ENCODE peak calls at places on chromosome 21, in ten cellular contexts. R is endodermal cell, Y is DND-41, W is psoas muscle, H is astrocyte of the spinal cord, T is A549, C is pancreas, L is upper lobe of right lung, M is ovary, J is AG09309. I is an unnamed sample.

GRCh38 chr21:45317401-45318145 is 29.9 kb upstream of the POFUT2 start:
- DNase-seq in Y (no peak), R (peak), J (no peak), C (no peak), L (peak), H (peak), M (peak), T (no peak), W (no peak), I (peak)

GRCh38 chr21:33901421-33902288 is 13.9 kb downstream of the ATP5PO start:
- DNase-seq in R (peak), J (peak), H (peak), C (no peak), M (no peak), Y (peak), W (no peak), T (no peak), L (no peak), I (peak)

GRCh38 chr21:35643176-35643575 is 417.1 kb downstream of the SETD4 start:
- DNase-seq in M (no peak), L (no peak), R (no peak), C (no peak), J (no peak), W (no peak), Y (no peak), T (no peak), H (peak), I (peak)

GRCh38 chr21:45845063-45845789 is 136.3 kb upstream of the COL6A1 start:
- DNase-seq in R (peak), T (no peak), J (no peak), W (no peak), C (no peak), H (no peak), Y (no peak), L (no peak), M (no peak), I (peak)

GRCh38 chr21:17003221-17003620 is 509.6 kb upstream of the CXADR start:
- DNase-seq in C (no peak), W (no peak), R (no peak), M (no peak), H (peak), L (no peak), J (peak), T (no peak), Y (no peak), I (peak)

GRCh38 chr21:38914531-38915385 is 109.0 kb downstream of the ETS2 start:
- DNase-seq in Y (no peak), R (peak), C (no peak), H (no peak), M (peak), T (no peak), J (no peak), W (no peak), L (no peak), I (peak)

GRCh38 chr21:15703932-15704331 is 25.9 kb upstream of the USP25 start:
- DNase-seq in L (no peak), R (no peak), C (no peak), Y (no peak), T (no peak), J (no peak), M (no peak), W (no peak), H (no peak), I (no peak)

GRCh38 chr21:25092441-25093011 is 514.8 kb downstream of the MRPL39 start:
- DNase-seq in C (no peak), J (no peak), W (no peak), T (no peak), R (no peak), Y (no peak), M (no peak), L (no peak), H (no peak), I (no peak)

GRCh38 chr21:40841524-40842196 is 5.3 kb downstream of the DSCAM start:
- DNase-seq in M (no peak), T (peak), L (peak), W (no peak), H (peak), C (peak), R (peak), J (no peak), Y (no peak), I (no peak)

GRCh38 chr21:44789880-44790279 is 11.7 kb downstream of the UBE2G2 start:
- DNase-seq in R (peak), Y (no peak), M (no peak), H (peak), W (no peak), T (no peak), L (no peak), C (no peak), J (peak), I (no peak)

GRCh38 chr21:28099296-28099695 is 893.4 kb downstream of the LTN1 start:
- DNase-seq in H (no peak), W (peak), M (peak), T (no peak), Y (no peak), R (no peak), L (no peak), C (peak), J (no peak), I (peak)

GRCh38 chr21:25171438-25171837 is 435.8 kb downstream of the MRPL39 start:
- DNase-seq in J (no peak), W (no peak), T (no peak), L (no peak), C (no peak), H (peak), R (no peak), Y (no peak), M (no peak), I (peak)

GRCh38 chr21:22710725-22711124 is 1712.5 kb downstream of the NCAM2 start:
- DNase-seq in Y (no peak), M (no peak), L (no peak), J (no peak), H (no peak), R (no peak), C (no peak), T (no peak), W (no peak), I (no peak)

GRCh38 chr21:39849014-39849655 is 18.1 kb upstream of the PCP4 start:
- DNase-seq in L (no peak), T (no peak), M (no peak), J (no peak), Y (no peak), C (no peak), R (peak), W (no peak), H (peak), I (no peak)

GRCh38 chr21:39313457-39314154 is at the start of gene BRWD1:
- DNase-seq in R (peak), L (peak), Y (peak), J (no peak), T (peak), W (peak), H (peak), M (peak), C (peak), I (peak)

GRCh38 chr21:39979321-39979720 is 112.1 kb downstream of the PCP4 start:
- DNase-seq in T (no peak), L (no peak), J (no peak), H (no peak), M (no peak), R (no peak), Y (no peak), C (no peak), W (no peak), I (no peak)

GRCh38 chr21:16851054-16851453 is 661.8 kb upstream of the CXADR start:
- DNase-seq in Y (no peak), L (no peak), H (no peak), J (no peak), R (no peak), W (no peak), T (no peak), C (no peak), M (no peak), I (no peak)

GRCh38 chr21:39097335-39097861 is 85.9 kb downstream of the PSMG1 start:
- DNase-seq in C (no peak), R (no peak), L (no peak), H (no peak), M (no peak), T (no peak), Y (no peak), J (no peak), W (no peak), I (no peak)

GRCh38 chr21:26130249-26130896 is 40.2 kb downstream of the APP start:
- DNase-seq in Y (no peak), M (no peak), J (no peak), H (peak), C (no peak), T (no peak), L (no peak), R (no peak), W (no peak), I (peak)

GRCh38 chr21:41032536-41032935 is 135.4 kb upstream of the BACE2 start:
- DNase-seq in J (no peak), H (peak), Y (no peak), R (no peak), L (no peak), M (no peak), C (no peak), W (no peak), T (no peak), I (no peak)

GRCh38 chr21:27424601-27425000 is 457.7 kb upstream of the ADAMTS5 start:
- DNase-seq in R (peak), Y (no peak), J (no peak), T (no peak), M (no peak), W (no peak), L (no peak), H (peak), C (no peak), I (peak)

GRCh38 chr21:16070207-16070651 is 340.4 kb downstream of the USP25 start:
- DNase-seq in R (no peak), J (no peak), T (no peak), L (no peak), H (peak), M (no peak), C (no peak), W (no peak), Y (no peak), I (no peak)

GRCh38 chr21:44497641-44498243 is 42.3 kb downstream of the KRTAP10-1 start:
- DNase-seq in W (peak), C (peak), J (no peak), T (no peak), R (no peak), L (no peak), M (no peak), H (no peak), Y (no peak), I (no peak)

GRCh38 chr21:26115899-26116298 is 54.7 kb downstream of the APP start:
- DNase-seq in Y (no peak), L (no peak), C (no peak), H (peak), J (peak), M (no peak), R (no peak), T (no peak), W (no peak), I (peak)

GRCh38 chr21:17781524-17781923 is 37.6 kb downstream of the C21orf91 start:
- DNase-seq in J (no peak), C (no peak), R (no peak), H (no peak), L (no peak), T (no peak), W (no peak), M (no peak), Y (no peak), I (no peak)

GRCh38 chr21:20259035-20259867 is 739.0 kb upstream of the NCAM2 start:
- DNase-seq in M (no peak), W (no peak), C (no peak), R (no peak), L (no peak), T (no peak), J (no peak), Y (no peak), H (no peak), I (no peak)

GRCh38 chr21:42447182-42447581 is 43.5 kb downstream of the UBASH3A start:
- DNase-seq in W (no peak), J (no peak), H (no peak), L (no peak), M (no peak), R (no peak), C (no peak), Y (no peak), T (no peak), I (no peak)

GRCh38 chr21:42445311-42445710 is 41.6 kb downstream of the UBASH3A start:
- DNase-seq in J (no peak), Y (no peak), M (no peak), L (no peak), C (no peak), T (no peak), W (no peak), R (no peak), H (no peak), I (no peak)

GRCh38 chr21:42444745-42445059 is 41.0 kb downstream of the UBASH3A start:
- DNase-seq in L (no peak), C (no peak), W (no peak), T (no peak), M (no peak), R (no peak), H (no peak), J (no peak), Y (no peak), I (no peak)

GRCh38 chr21:42447732-42448131 is 44.0 kb downstream of the UBASH3A start:
- DNase-seq in M (no peak), Y (no peak), W (no peak), T (no peak), R (no peak), C (no peak), L (no peak), H (no peak), J (no peak), I (no peak)

DNA sequence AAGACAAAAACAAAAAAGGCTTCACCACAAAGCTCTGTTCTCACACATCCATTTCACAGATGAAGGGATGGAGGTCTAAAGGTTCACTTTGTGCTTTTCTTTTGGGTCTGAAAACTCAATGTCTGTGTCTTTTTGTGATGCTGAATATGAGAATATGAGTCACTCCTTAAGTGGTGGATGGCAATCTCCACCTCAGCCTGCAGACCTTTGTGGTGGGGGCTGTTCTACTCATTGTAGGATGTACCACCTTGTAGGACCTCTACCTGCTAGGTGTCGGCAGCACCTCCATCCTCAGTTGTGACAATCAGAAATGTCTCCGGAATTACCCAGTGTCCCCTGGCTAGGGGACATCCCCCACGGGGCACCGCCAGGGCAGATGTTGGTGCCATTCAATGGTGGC is 42.8 kb downstream of the UBASH3A start:
- DNase-seq in T (no peak), H (no peak), M (no peak), C (no peak), R (no peak), W (no peak), L (no peak), J (no peak), Y (no peak), I (no peak)
- TF ChIP-seq CTCF in T (no peak), H (no peak), M (no peak), C (no peak), R (no peak), W (no peak), L (no peak), J (no peak), Y (no peak), I (no peak)

DNA sequence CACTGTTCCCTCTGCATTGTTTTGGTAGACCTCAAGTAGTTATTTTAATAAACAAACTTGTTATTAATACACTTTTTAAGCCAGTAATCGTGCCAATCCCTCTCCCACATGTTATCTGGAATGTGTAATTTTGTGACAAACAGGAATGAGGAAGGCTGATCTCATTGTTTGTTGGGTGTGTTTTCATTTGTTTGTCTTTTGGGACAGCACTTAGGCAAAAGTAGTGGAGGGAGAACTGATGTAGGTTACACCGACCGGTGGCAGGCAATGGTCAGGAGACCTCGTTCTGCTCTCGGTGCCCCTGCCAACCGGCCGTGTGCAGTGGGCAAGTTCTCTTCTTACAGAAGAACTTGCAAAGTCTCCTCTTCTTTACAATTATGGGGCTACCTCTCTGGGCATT is 99.8 kb downstream of the HUNK start:
- DNase-seq in R (no peak), Y (no peak), C (no peak), H (no peak), M (no peak), W (no peak), L (no peak), J (no peak), T (no peak), I (no peak)
- H3K4me3 ChIP-seq in R (no peak), Y (no peak), C (no peak), H (no peak), M (no peak), W (no peak), L (no peak), J (no peak), T (no peak), I (no peak)

DNA sequence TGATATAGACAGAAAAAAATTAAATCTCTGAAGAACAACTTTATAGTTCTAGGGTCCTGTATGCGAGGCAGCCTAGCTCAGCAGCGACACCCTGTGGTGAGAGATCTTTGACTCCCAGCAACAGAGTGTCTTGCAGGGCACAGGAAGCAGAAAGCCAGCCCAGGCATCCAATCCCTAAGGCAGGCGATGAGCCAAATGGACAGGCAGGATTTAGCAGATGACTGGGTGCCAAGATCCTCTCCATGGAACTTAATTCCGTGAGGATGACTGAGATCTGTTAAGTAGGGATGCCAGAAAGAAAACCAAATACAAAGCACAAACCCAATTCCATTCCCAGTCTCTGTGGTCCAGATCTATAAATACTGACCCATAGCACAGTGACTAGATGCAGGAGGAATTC is 38.8 kb downstream of the HLCS start:
- DNase-seq in C (peak), W (peak), M (peak), T (peak), H (peak), J (peak), R (peak), L (peak), Y (peak), I (peak)
- TF ChIP-seq CTCF in C (peak), W (peak), M (peak), T (peak), H (peak), J (peak), R (peak), L (peak), Y (peak), I (peak)

GRCh38 chr21:43297411-43297981 is 128.7 kb downstream of the CRYAA start:
- DNase-seq in J (no peak), L (no peak), H (no peak), Y (no peak), W (peak), R (no peak), T (no peak), C (no peak), M (no peak), I (no peak)

GRCh38 chr21:43292866-43293142 is 124.0 kb downstream of the CRYAA start:
- DNase-seq in M (no peak), H (no peak), R (no peak), C (no peak), J (no peak), T (no peak), Y (no peak), L (no peak), W (no peak), I (no peak)

GRCh38 chr21:43294194-43294902 is 125.5 kb downstream of the CRYAA start:
- DNase-seq in M (no peak), R (no peak), J (no peak), T (no peak), Y (no peak), W (no peak), L (peak), H (no peak), C (no peak), I (no peak)

GRCh38 chr21:43297989-43298388 is 128.9 kb downstream of the SIK1 start:
- DNase-seq in T (no peak), M (no peak), R (no peak), J (no peak), Y (no peak), L (no peak), H (no peak), W (peak), C (no peak), I (no peak)

DNA sequence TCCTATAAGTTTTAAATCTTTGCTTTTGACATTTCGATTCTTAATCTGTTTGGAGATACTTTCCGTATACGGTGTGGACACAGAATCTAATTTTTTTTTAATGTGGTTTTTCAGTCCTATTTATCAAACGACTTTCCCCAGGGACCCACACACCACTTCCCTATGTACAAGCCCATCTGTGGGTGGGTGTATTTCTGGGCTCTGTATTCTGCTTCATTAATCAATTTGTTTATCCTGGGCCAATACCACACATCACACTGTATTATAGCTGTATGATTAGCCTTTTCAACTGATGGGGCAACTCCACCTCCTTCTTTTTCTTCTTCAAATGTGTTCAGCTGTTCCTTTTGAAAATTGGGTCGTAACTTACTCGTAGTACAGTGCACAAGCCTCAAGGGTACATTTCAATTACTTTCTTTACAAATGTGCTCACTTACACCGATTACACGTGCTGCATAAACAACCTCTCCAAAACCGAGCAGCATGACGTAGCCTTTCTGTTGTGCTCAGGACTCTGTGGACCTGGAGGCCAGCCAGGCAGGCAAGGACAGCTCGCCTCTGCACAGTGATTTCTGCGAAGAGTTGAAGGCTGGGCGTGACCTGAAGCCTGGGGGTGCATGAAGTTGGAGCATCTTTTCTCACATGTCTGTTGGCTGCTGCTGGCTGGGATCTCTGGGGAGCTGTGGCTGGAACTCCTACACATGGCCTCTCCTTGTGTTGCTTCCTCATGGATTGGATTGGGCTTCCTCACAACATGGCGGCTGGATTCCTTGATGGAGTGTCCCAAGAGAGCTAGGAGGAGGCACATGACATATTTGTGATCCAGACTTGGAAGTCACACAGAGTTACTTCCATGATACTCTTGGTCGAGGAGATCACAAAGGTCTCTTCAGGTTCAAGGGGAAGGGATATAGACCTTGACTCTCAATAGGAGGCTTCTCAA is 126.5 kb downstream of the CRYAA start:
- DNase-seq in J (no peak), C (no peak), R (no peak), M (no peak), H (no peak), W (no peak), L (peak), T (no peak), Y (no peak), I (no peak)
- H3K4me3 ChIP-seq in J (no peak), C (no peak), R (no peak), M (no peak), H (no peak), W (no peak), L (no peak), T (no peak), Y (no peak), I (no peak)

DNA sequence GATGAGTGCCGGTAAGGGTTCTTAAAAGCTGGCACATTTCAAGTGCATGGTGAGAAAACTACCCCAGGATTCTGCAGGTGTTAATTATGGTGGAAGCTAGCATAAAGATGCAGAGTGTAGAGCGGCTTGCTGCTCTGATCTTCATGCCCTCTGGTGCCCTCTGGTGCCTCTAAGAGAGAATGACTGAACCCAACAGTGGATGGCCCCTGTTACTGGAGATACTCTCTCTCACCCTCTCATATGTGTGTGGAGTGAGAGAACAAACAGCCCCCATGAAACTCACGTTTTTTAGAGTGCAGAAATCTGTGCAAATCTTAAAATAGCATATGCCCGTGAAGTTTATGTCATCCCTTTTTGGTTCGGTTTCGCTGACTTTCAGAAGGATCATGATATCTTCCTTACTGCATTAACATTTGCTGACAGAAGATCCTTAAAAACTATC is 90.0 kb downstream of the GRIK1 start:
- DNase-seq in C (peak), Y (peak), H (peak), T (peak), J (peak), R (peak), L (no peak), W (no peak), M (peak), I (peak)
- TF ChIP-seq CTCF in C (peak), Y (peak), H (peak), T (peak), J (peak), R (peak), L (peak), W (peak), M (peak), I (peak)

I was measured in choroid plexus epithelial cell.